ENCODE peak calls at places on chromosomes 4 and X, in four cellular contexts. I is tibial nerve, M is colonic mucosa, B is neuronal stem cell. K is an unnamed sample.

GRCh38 chrX:74049126-74049525 is 254.9 kb upstream of the ZCCHC13 start:
- DNase-seq in B (no peak), I (no peak), M (no peak), K (no peak)

GRCh38 chrX:53288173-53288572 is 6.8 kb upstream of the IQSEC2 start:
- DNase-seq in B (peak; percentile 52), I (no peak), M (no peak), K (no peak)

GRCh38 chr4:142396279-142396678 is 449.8 kb downstream of the INPP4B start:
- DNase-seq in M (no peak), B (no peak), I (no peak), K (no peak)

GRCh38 chr4:55038176-55038890 is 87.1 kb downstream of the KDR start:
- DNase-seq in I (no peak), M (no peak), B (no peak), K (no peak)

GRCh38 chr4:3249681-3250437 is 900 bp downstream of the MSANTD1 start:
- DNase-seq in I (no peak), M (no peak), B (no peak), K (no peak)

GRCh38 chr4:109043286-109043685 is 259.2 kb downstream of the COL25A1 start:
- DNase-seq in M (no peak), B (no peak), I (no peak), K (no peak)

GRCh38 chr4:4506961-4507360 is 34.9 kb downstream of the STX18 start:
- DNase-seq in B (no peak), I (no peak), M (peak; percentile 41), K (no peak)

GRCh38 chr4:145867416-145867815 is 71.2 kb downstream of the ZNF827 start:
- DNase-seq in I (no peak), M (no peak), B (no peak), K (no peak)

GRCh38 chrX:104621781-104622180 is 55.8 kb downstream of the IL1RAPL2 start:
- DNase-seq in B (no peak), I (no peak), M (no peak), K (no peak)

GRCh38 chr4:173159791-173160190 is 8.8 kb upstream of the GALNT7 start:
- DNase-seq in I (no peak), M (no peak), B (no peak), K (no peak)

GRCh38 chrX:8849945-8850344 is 48.8 kb upstream of the FAM9A start:
- DNase-seq in B (no peak), I (no peak), M (no peak), K (no peak)

GRCh38 chr4:1288786-1289185 is 905 bp upstream of the MAEA start:
- DNase-seq in B (no peak), I (no peak), M (peak; percentile 15), K (no peak)

GRCh38 chrX:138745215-138745614 is 33.7 kb upstream of the FGF13 start:
- DNase-seq in I (no peak), M (peak; percentile 36), B (peak; percentile 55), K (peak; percentile 7)

GRCh38 chr4:26197018-26197779 is 123.6 kb upstream of the RBPJ start:
- DNase-seq in I (no peak), B (no peak), M (no peak), K (peak; percentile 79)

GRCh38 chrX:2710041-2710471 is 19.0 kb downstream of the CD99 start:
- DNase-seq in M (no peak), I (no peak), B (no peak), K (no peak)

GRCh38 chrX:2708601-2709200 is 17.6 kb downstream of the CD99 start:
- DNase-seq in B (no peak), M (no peak), I (no peak), K (no peak)

GRCh38 chrX:2712428-2712827 is 21.3 kb downstream of the CD99 start:
- DNase-seq in M (no peak), B (no peak), I (no peak), K (no peak)

GRCh38 chrX:2711441-2711840 is 20.3 kb downstream of the CD99 start:
- DNase-seq in I (no peak), B (no peak), M (no peak), K (no peak)

DNA sequence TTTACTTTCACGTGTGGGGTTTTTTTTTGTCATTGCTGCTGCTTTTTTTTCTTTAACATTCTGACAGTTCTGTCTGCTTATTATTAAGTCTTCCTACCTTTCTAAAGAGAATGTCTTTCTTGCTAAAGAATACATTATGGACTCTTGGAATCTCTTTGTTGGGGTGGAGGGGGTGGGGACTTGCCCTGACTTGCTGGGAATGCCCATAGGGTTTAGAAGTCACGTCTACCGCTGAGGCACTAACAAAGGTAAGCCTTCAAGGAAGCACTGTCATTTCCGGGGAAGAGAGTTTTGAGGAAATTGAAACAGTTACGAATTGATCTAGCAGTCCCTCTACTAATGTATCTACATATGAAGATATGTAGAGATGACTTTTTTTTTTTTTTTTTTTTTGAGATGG is 19.4 kb downstream of the CD99 start:
- DNase-seq in M (no peak), I (no peak), B (no peak), K (no peak)
- H3K4me3 ChIP-seq in M (no peak overlapping the region), I (no peak overlapping the region), B (no peak overlapping the region), K (peak overlapping the region; percentile 41)

GRCh38 chr4:121182296-121182695 is 18.2 kb upstream of the TNIP3 start:
- DNase-seq in I (no peak), M (peak; percentile 56), B (no peak), K (no peak)
- H3K4me3 ChIP-seq in I (no peak overlapping the region), M (peak overlapping the region; percentile 5), B (no peak overlapping the region), K (no peak overlapping the region)

GRCh38 chrX:78950157-78950556 is 5.0 kb downstream of the P2RY10 start:
- DNase-seq in B (no peak), I (no peak), M (no peak), K (no peak)
- H3K4me3 ChIP-seq in B (no peak overlapping the region), I (no peak overlapping the region), M (no peak overlapping the region), K (no peak overlapping the region)

GRCh38 chr4:169266661-169267060 is 4.1 kb downstream of the SH3RF1 start:
- DNase-seq in M (no peak), I (no peak), B (no peak), K (no peak)
- H3K4me3 ChIP-seq in M (no peak overlapping the region), I (no peak overlapping the region), B (no peak overlapping the region), K (no peak overlapping the region)

GRCh38 chrX:152989292-152989658 is 4.6 kb downstream of the PNMA5 start:
- DNase-seq in B (no peak), M (no peak), I (no peak), K (peak; percentile 1)
- H3K4me3 ChIP-seq in B (no peak overlapping the region), M (no peak overlapping the region), I (no peak overlapping the region), K (no peak overlapping the region)

DNA sequence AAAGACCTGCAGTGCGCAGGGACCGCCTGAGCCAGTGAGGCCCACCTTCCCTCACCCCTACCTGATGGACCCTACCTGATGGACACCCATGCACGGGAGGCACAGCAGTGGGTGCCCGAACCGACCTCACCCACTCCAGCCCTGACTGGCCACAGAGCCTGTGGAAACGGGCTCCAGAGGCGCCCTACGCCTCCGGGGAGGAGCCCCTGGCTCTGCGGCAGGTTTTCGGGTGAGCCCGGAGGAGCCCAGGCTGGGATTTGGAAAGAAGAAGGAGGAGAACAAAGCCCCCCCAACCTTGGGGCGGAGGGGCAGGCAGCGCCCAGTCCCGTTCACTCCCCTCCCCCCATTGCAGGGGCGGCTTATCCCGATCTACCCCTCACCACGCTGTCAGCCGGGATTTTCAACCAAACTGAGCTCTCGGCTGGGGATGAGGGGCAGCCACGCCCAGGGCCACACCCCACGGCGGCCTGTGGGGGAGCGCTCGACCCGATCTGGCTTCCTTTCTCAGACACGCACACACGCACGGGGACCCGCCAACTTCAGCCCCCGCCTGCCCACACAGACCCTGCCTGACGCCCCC is 675 bp downstream of the L1CAM start:
- DNase-seq in I (no peak), B (no peak), M (no peak), K (no peak)
- H3K4me3 ChIP-seq in I (peak overlapping the region; percentile 24), B (peak overlapping the region; percentile 66), M (no peak overlapping the region), K (peak overlapping the region; percentile 22)

GRCh38 chr4:60648774-60649173 is 551.4 kb upstream of the ADGRL3 start:
- DNase-seq in I (no peak), M (no peak), B (no peak), K (no peak)
- H3K4me3 ChIP-seq in I (no peak overlapping the region), M (no peak overlapping the region), B (no peak overlapping the region), K (no peak overlapping the region)

K was measured in skeletal muscle cell.